ENCODE peak calls at places on chromosomes 2 and 18, in four cellular contexts. One of them, this sample, is unnamed. For H3K9me3, the result is how much of the 10 kb centered on the place peaks cover.

GRCh38 chr2:205797866-205798265 is 115.6 kb downstream of the NRP2 start:
- DNase-seq in HCT116: no peak
- DNase-seq in H1: no peak
- DNase-seq in K562: no peak
- DNase-seq in this sample: no peak

GRCh38 chr2:197888322-197888721 is 83.9 kb downstream of the PLCL1 start:
- DNase-seq in HCT116: no peak
- DNase-seq in H1: no peak
- DNase-seq in K562: no peak
- DNase-seq in this sample: no peak

GRCh38 chr2:239929504-239929903 is 95.6 kb downstream of the NDUFA10 start:
- DNase-seq in K562: no peak
- DNase-seq in HCT116: no peak
- DNase-seq in H1: no peak
- DNase-seq in this sample: no peak

GRCh38 chr2:109446531-109447131 is 167.1 kb downstream of the SEPTIN10 start:
- DNase-seq in HCT116: no peak
- DNase-seq in K562: no peak
- DNase-seq in H1: no peak
- DNase-seq in this sample: no peak

GRCh38 chr2:85647823-85648526 is 20.0 kb downstream of the SFTPB start:
- DNase-seq in HCT116: no peak
- DNase-seq in H1: no peak
- DNase-seq in K562: no peak
- DNase-seq in this sample: no peak

GRCh38 chr2:100291152-100291970 is 30.9 kb downstream of the LONRF2 start:
- DNase-seq in H1: no peak
- DNase-seq in HCT116: peak
- DNase-seq in K562: peak
- DNase-seq in this sample: peak

GRCh38 chr2:75633620-75634019 is 13.0 kb upstream of the MRPL19 start:
- DNase-seq in HCT116: no peak
- DNase-seq in K562: no peak
- DNase-seq in H1: no peak
- DNase-seq in this sample: no peak

GRCh38 chr2:38406597-38407110 is 29.6 kb upstream of the ATL2 start:
- DNase-seq in K562: no peak
- DNase-seq in H1: no peak
- DNase-seq in HCT116: no peak
- DNase-seq in this sample: no peak

GRCh38 chr2:11699686-11700670 is 30.0 kb upstream of the NTSR2 start:
- DNase-seq in H1: no peak
- DNase-seq in K562: no peak
- DNase-seq in HCT116: no peak
- DNase-seq in this sample: no peak

GRCh38 chr2:85893428-85894258 is 4.9 kb upstream of the ST3GAL5 start:
- DNase-seq in H1: no peak
- DNase-seq in K562: no peak
- DNase-seq in HCT116: no peak
- DNase-seq in this sample: peak

GRCh38 chr2:39705638-39706037 is 39.9 kb downstream of the TMEM178A start:
- DNase-seq in HCT116: no peak
- DNase-seq in H1: no peak
- DNase-seq in K562: no peak
- DNase-seq in this sample: no peak

GRCh38 chr18:73979742-73980141 is 167.9 kb downstream of the FBXO15 start:
- DNase-seq in H1: no peak
- DNase-seq in K562: no peak
- DNase-seq in HCT116: no peak
- DNase-seq in this sample: no peak

GRCh38 chr2:201964631-201965206 is 68.9 kb upstream of the FZD7 start:
- DNase-seq in K562: no peak
- DNase-seq in HCT116: no peak
- DNase-seq in H1: no peak
- DNase-seq in this sample: no peak

GRCh38 chr2:170641961-170642360 is 73.2 kb upstream of the SP5 start:
- DNase-seq in K562: no peak
- DNase-seq in HCT116: no peak
- DNase-seq in H1: no peak
- DNase-seq in this sample: no peak

GRCh38 chr2:10914272-10914693 is 2.5 kb downstream of the KCNF1 start:
- DNase-seq in K562: peak
- DNase-seq in H1: no peak
- DNase-seq in HCT116: no peak
- DNase-seq in this sample: no peak

GRCh38 chr2:227861011-227861410 is 10.4 kb upstream of the DAW1 start:
- DNase-seq in HCT116: no peak
- DNase-seq in H1: no peak
- DNase-seq in K562: no peak
- DNase-seq in this sample: no peak

GRCh38 chr18:49921278-49922037 is 108.1 kb upstream of the ACAA2 start:
- DNase-seq in K562: no peak
- DNase-seq in HCT116: no peak
- DNase-seq in H1: no peak
- DNase-seq in this sample: no peak

GRCh38 chr2:96754317-96754716 is 6.4 kb upstream of the CNNM4 start:
- DNase-seq in K562: no peak
- DNase-seq in HCT116: no peak
- DNase-seq in H1: no peak
- DNase-seq in this sample: no peak
- H3K4me3 ChIP-seq in K562: no peak
- H3K4me3 ChIP-seq in HCT116: no peak
- H3K4me3 ChIP-seq in H1: no peak
- H3K4me3 ChIP-seq in this sample: no peak

DNA sequence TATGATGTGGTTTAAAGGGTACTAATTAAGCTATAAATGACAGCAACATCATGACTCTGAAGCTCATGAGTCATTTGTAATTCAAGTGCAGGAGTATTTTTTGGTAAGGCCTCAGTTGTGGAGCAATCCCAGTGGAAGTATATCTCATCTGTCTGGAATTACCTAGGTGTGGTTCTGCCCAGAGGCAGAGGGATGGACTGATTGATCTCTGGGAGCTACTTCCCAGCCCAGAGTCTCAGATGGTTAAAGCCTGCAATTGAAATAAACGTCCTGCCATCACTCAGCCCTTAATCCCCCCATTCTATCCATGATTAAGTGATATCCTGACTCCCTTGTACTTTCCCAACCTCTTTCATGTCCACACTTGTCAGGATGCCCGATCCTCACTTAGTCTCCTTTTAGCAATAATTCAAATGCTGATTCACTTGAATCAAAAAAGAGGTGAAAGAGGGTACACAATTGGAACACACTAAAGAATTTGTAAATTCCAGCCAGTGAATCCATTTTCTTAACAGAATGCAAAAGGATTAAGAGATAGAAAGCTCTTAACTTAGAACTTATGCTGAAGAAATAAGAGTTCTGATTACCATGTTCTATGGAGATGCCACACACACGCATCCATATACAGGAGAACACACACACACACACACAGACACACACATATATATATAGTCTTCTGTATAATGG is 664.3 kb downstream of the NYAP2 start:
- DNase-seq in K562: no peak
- DNase-seq in H1: no peak
- DNase-seq in HCT116: peak
- DNase-seq in this sample: no peak
- TF ChIP-seq SIN3A in K562: no peak
- TF ChIP-seq SIN3A in H1: no peak
- TF ChIP-seq SIN3A in HCT116: peak
- TF ChIP-seq SIN3A in this sample: no peak

GRCh38 chr2:208999911-209000310 is 423.9 kb upstream of the MAP2 start:
- DNase-seq in K562: no peak
- DNase-seq in H1: no peak
- DNase-seq in HCT116: no peak
- DNase-seq in this sample: no peak

GRCh38 chr2:209005371-209005770 is 418.5 kb upstream of the MAP2 start:
- DNase-seq in H1: no peak
- DNase-seq in K562: no peak
- DNase-seq in HCT116: no peak
- DNase-seq in this sample: no peak

GRCh38 chr2:209002054-209002453 is 421.8 kb upstream of the MAP2 start:
- DNase-seq in K562: no peak
- DNase-seq in HCT116: no peak
- DNase-seq in H1: no peak
- DNase-seq in this sample: no peak
- H3K9me3 ChIP-seq in K562: under half
- H3K9me3 ChIP-seq in HCT116: under half
- H3K9me3 ChIP-seq in H1: under half
- H3K9me3 ChIP-seq in this sample: under half

GRCh38 chr2:95181774-95182173 is 16.2 kb downstream of the ZNF2 start:
- DNase-seq in HCT116: no peak
- DNase-seq in H1: no peak
- DNase-seq in K562: no peak
- DNase-seq in this sample: no peak

GRCh38 chr2:95174031-95174430 is 8.4 kb downstream of the ZNF2 start:
- DNase-seq in K562: no peak
- DNase-seq in H1: no peak
- DNase-seq in HCT116: no peak
- DNase-seq in this sample: no peak

GRCh38 chr2:95185197-95185596 is 19.6 kb downstream of the ZNF2 start:
- DNase-seq in K562: no peak
- DNase-seq in HCT116: no peak
- DNase-seq in H1: no peak
- DNase-seq in this sample: no peak

DNA sequence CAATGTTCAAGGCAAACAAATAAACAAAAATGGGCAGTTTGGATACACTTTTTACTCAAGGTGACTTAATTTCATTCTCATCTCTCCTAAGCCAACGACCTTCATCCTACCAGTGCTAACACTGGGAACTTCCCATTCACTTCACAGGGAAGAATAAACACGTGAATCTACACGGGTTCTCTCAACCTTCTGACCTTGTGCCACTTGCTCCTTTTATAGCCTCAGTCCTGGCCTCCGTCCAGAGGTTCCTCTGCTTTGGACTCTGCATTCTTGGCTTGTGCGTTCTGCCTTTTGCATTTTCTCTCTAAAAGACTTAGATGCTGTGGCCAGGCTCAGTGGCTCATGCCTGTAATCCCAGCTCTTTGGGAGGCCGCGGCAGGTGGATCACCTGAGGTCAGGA is 13.8 kb downstream of the ZNF2 start:
- DNase-seq in K562: no peak
- DNase-seq in HCT116: no peak
- DNase-seq in H1: no peak
- DNase-seq in this sample: no peak
- H3K4me3 ChIP-seq in K562: no peak
- H3K4me3 ChIP-seq in HCT116: no peak
- H3K4me3 ChIP-seq in H1: no peak
- H3K4me3 ChIP-seq in this sample: no peak

GRCh38 chr18:57436965-57437333 is 1.8 kb downstream of the ONECUT2 start:
- DNase-seq in K562: no peak
- DNase-seq in HCT116: no peak
- DNase-seq in H1: no peak
- DNase-seq in this sample: no peak

GRCh38 chr18:57437433-57437781 is 2.2 kb downstream of the ONECUT2 start:
- DNase-seq in HCT116: no peak
- DNase-seq in H1: no peak
- DNase-seq in K562: no peak
- DNase-seq in this sample: no peak

GRCh38 chr18:57435851-57436192 is 648 bp downstream of the ONECUT2 start:
- DNase-seq in HCT116: no peak
- DNase-seq in H1: no peak
- DNase-seq in K562: no peak
- DNase-seq in this sample: no peak

GRCh38 chr18:57434536-57435494 is at the start of gene ONECUT2:
- DNase-seq in K562: peak
- DNase-seq in HCT116: peak
- DNase-seq in H1: peak
- DNase-seq in this sample: no peak

GRCh38 chr18:57436193-57436964 is 1.2 kb downstream of the ONECUT2 start:
- DNase-seq in HCT116: no peak
- DNase-seq in K562: no peak
- DNase-seq in H1: no peak
- DNase-seq in this sample: no peak
- TF ChIP-seq SIN3A in HCT116: no peak
- TF ChIP-seq SIN3A in K562: no peak
- TF ChIP-seq SIN3A in H1: no peak
- TF ChIP-seq SIN3A in this sample: no peak

GRCh38 chr18:46877329-46877987 is 39.8 kb downstream of the PIAS2 start:
- DNase-seq in H1: no peak
- DNase-seq in K562: no peak
- DNase-seq in HCT116: no peak
- DNase-seq in this sample: no peak
- H3K9me3 ChIP-seq in H1: under half
- H3K9me3 ChIP-seq in K562: under half
- H3K9me3 ChIP-seq in HCT116: under half
- H3K9me3 ChIP-seq in this sample: under half

This sample was measured in Panc1.